ENCODE peak calls at places on chromosomes 2 and 18, in seven cellular contexts. D is MM.1S, S is brain microvascular endothelial cell, A is right atrium auricular region, M is PC-9, E is heart left ventricle, Q is psoas muscle. X is an unnamed sample.
A peak's percentile ranks its signal among the peaks of the same experiment; 100 is the strongest.

GRCh38 chr2:26649992-26650712 is 9.0 kb upstream of the CIB4 start:
- DNase-seq in D (no peak), S (no peak), A (no peak), M (no peak), E (no peak), Q (no peak), X (no peak)

GRCh38 chr18:38718365-38718901 is 1152.8 kb upstream of the CELF4 start:
- DNase-seq in D (no peak), S (no peak), A (no peak), M (peak; percentile 0), E (no peak), Q (no peak), X (no peak)

GRCh38 chr2:121273116-121273515 is 11.9 kb downstream of the TFCP2L1 start:
- DNase-seq in D (no peak), S (no peak), A (no peak), M (no peak), E (no peak), Q (no peak), X (no peak)

GRCh38 chr18:13614701-13615288 is 111.6 kb downstream of the FAM210A start:
- DNase-seq in D (no peak), S (no peak), A (peak; percentile 61), M (no peak), E (peak; percentile 52), Q (peak; percentile 42), X (peak; percentile 72)

GRCh38 chr2:154952346-154953010 is 254.0 kb downstream of the KCNJ3 start:
- DNase-seq in D (peak; percentile 27), S (no peak), A (no peak), M (no peak), E (no peak), Q (no peak), X (no peak)

GRCh38 chr2:17793803-17794349 is 22.4 kb upstream of the MSGN1 start:
- DNase-seq in D (no peak), S (no peak), A (no peak), M (no peak), E (no peak), Q (no peak), X (no peak)

GRCh38 chr18:27057459-27058302 is 127.4 kb downstream of the CHST9 start:
- DNase-seq in D (no peak), S (no peak), A (no peak), M (no peak), E (peak; percentile 29), Q (no peak), X (no peak)

GRCh38 chr2:23636412-23636811 is 251.4 kb downstream of the KLHL29 start:
- DNase-seq in D (no peak), S (no peak), A (no peak), M (no peak), E (peak; percentile 43), Q (peak; percentile 37), X (no peak)

GRCh38 chr2:230935132-230935435 is 10.0 kb upstream of the GPR55 start:
- DNase-seq in D (no peak), S (no peak), A (no peak), M (no peak), E (no peak), Q (no peak), X (no peak)

GRCh38 chr18:9260388-9261380 is 73.9 kb upstream of the TWSG1 start:
- DNase-seq in D (no peak), S (peak; percentile 9), A (no peak), M (no peak), E (no peak), Q (no peak), X (no peak)

GRCh38 chr2:160582481-160583161 is 89.0 kb upstream of the RBMS1 start:
- DNase-seq in D (no peak), S (peak; percentile 73), A (no peak), M (peak; percentile 29), E (no peak), Q (peak; percentile 16), X (no peak)

GRCh38 chr2:225164406-225165048 is 122.3 kb upstream of the DOCK10 start:
- DNase-seq in D (no peak), S (peak; percentile 12), A (no peak), M (no peak), E (no peak), Q (no peak), X (no peak)

GRCh38 chr2:144382848-144383247 is 137.1 kb downstream of the ZEB2 start:
- DNase-seq in D (peak; percentile 14), S (no peak), A (no peak), M (no peak), E (no peak), Q (no peak), X (peak; percentile 47)

GRCh38 chr2:10006248-10007147 is 36.9 kb upstream of the KLF11 start:
- DNase-seq in D (no peak), S (no peak), A (no peak), M (peak; percentile 11), E (peak; percentile 67), Q (no peak), X (no peak)
- H3K4me3 ChIP-seq in D (no peak overlapping the region), S (no peak overlapping the region), A (no peak overlapping the region), M (no peak overlapping the region), E (no peak overlapping the region), Q (no peak overlapping the region), X (no peak overlapping the region)

GRCh38 chr2:234462218-234462992 is 34.5 kb downstream of the ARL4C start:
- DNase-seq in D (no peak), S (no peak), A (no peak), M (no peak), E (no peak), Q (no peak), X (no peak)
- H3K4me3 ChIP-seq in D (no peak overlapping the region), S (no peak overlapping the region), A (no peak overlapping the region), M (no peak overlapping the region), E (no peak overlapping the region), Q (no peak overlapping the region), X (no peak overlapping the region)

DNA sequence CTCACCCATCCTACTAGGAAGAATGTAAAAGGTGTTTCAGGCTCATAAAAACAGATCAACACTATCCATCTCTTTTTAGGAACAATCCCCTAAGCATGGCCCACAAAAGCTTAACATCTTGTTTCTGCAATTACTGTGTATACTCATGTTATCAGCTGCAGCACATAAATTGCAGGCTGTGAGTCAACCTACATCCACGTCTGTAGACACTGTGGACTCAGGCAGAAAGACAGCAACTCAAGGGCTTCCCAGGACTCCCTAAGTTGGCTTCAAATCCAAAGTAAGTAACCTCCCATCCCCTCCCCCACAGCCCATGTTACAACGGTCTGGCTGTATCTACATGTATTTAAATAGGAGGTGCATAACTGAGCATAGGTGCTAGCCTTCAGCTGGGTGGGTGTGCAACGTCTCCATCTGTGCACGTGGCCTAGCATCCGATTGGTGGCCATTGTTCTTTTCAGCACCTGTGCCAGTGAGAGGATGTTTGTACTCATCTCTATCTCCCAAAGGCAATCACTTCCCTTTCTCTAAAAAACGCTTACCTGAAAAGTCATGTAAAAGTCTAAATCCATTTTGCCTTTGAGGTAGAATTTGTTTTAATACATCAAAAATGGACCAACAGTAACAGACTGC is 30.0 kb downstream of the UXS1 start:
- DNase-seq in D (no peak), S (peak; percentile 52), A (no peak), M (no peak), E (no peak), Q (no peak), X (no peak)
- H3K4me3 ChIP-seq in D (no peak overlapping the region), S (no peak overlapping the region), A (no peak overlapping the region), M (peak overlapping the region; percentile 22), E (no peak overlapping the region), Q (no peak overlapping the region), X (no peak overlapping the region)

DNA sequence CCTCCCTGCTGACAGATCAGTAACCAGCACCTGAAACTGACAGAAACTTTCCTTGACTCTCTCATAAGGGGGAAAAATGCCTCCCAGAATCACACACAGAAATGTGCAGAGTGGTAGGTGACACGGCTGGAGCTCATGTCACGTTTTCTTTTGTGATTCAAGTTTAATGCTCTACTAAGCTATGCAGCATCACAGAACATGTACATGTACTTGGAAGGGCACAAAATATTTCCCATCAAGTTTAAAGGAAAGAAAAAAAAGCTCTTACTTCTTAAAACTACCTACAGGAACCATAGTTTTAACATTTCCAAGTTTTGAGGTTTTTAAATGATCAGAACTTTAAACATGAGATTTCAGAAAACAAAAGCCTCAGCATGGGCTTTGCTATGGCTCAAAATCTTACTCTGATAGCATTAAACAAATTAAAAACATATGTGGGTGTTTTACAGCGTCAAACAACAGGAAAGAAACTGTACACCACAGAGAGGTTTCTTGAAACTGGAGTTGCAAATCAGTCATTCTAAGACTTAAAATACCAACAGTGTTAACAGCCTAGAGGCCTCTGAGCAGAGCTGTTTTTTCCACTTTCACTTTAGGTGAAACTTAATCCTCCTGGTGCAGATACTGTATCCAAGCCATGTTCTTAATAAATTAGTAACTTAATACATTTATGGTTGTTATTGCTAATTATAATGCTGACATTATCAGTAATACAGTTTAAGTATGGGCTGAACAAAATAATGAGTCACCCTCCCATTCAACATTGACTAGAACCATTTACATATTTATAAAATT is 30.1 kb downstream of the MBP start:
- DNase-seq in D (peak; percentile 81), S (peak; percentile 57), A (no peak), M (no peak), E (no peak), Q (no peak), X (no peak)
- H3K4me3 ChIP-seq in D (no peak overlapping the region), S (no peak overlapping the region), A (no peak overlapping the region), M (peak overlapping the region; percentile 31), E (no peak overlapping the region), Q (peak overlapping the region; percentile 26), X (no peak overlapping the region)